ENCODE peak calls at places on chromosomes 4 and X, in four cellular contexts. H is H1, M is mesendoderm, V is IMR-90. C is an unnamed sample.

GRCh38 chr4:174122705-174123104 is 160.8 kb downstream of the FBXO8 start:
- DNase-seq in H (no peak), V (no peak), M (no peak), C (no peak)

GRCh38 chr4:165493359-165493758 is 114.6 kb downstream of the CPE start:
- DNase-seq in V (peak; percentile 38), M (peak; percentile 96), H (peak; percentile 74), C (peak; percentile 91)

GRCh38 chr4:143185253-143186107 is 763 bp downstream of the USP38 start:
- DNase-seq in M (peak; percentile 65), H (no peak), V (peak; percentile 8), C (peak; percentile 56)

GRCh38 chr4:85142451-85142850 is 176.0 kb upstream of the WDFY3 start:
- DNase-seq in V (no peak), H (no peak), M (no peak), C (no peak)

GRCh38 chr4:7630559-7631287 is 196.0 kb upstream of the PSAPL1 start:
- DNase-seq in V (peak; percentile 89), H (no peak), M (no peak), C (no peak)

GRCh38 chrX:111830561-111830960 is 45.4 kb upstream of the TRPC5OS start:
- DNase-seq in V (no peak), M (no peak), H (no peak), C (no peak)

GRCh38 chr4:22514001-22514400 is 1.9 kb downstream of the ADGRA3 start:
- DNase-seq in M (no peak), H (no peak), V (peak; percentile 91), C (no peak)

GRCh38 chr4:182655321-182655720 is 261.9 kb downstream of the DCTD start:
- DNase-seq in H (no peak), M (no peak), V (no peak), C (no peak)

GRCh38 chr4:22552802-22553201 is 36.9 kb upstream of the ADGRA3 start:
- DNase-seq in H (no peak), V (no peak), M (peak; percentile 60), C (no peak)

GRCh38 chr4:139919513-139919912 is 234.5 kb downstream of the MAML3 start:
- DNase-seq in V (peak; percentile 65), H (no peak), M (peak; percentile 49), C (no peak)

GRCh38 chrX:44872817-44873414 is at the start of gene KDM6A:
- DNase-seq in V (peak; percentile 96), M (peak; percentile 98), H (peak; percentile 89), C (peak; percentile 98)

GRCh38 chrX:106752101-106752678 is 25.7 kb downstream of the RNF128 start:
- DNase-seq in V (peak; percentile 7), M (peak; percentile 43), H (no peak), C (peak; percentile 29)

GRCh38 chrX:103373581-103373980 is 2.8 kb upstream of the BEX3 start:
- DNase-seq in V (no peak), H (no peak), M (no peak), C (no peak)

GRCh38 chr4:26218677-26219181 is 102.1 kb upstream of the RBPJ start:
- DNase-seq in V (no peak), M (no peak), H (no peak), C (no peak)

GRCh38 chr4:19304028-19304427 is 947.7 kb upstream of the SLIT2 start:
- DNase-seq in H (no peak), M (no peak), V (peak; percentile 57), C (no peak)

GRCh38 chr4:137122876-137123275 is 409.4 kb downstream of the PCDH18 start:
- DNase-seq in V (no peak), H (no peak), M (no peak), C (no peak)

GRCh38 chr4:137129471-137130244 is 402.6 kb downstream of the PCDH18 start:
- DNase-seq in H (no peak), V (peak; percentile 67), M (no peak), C (no peak)

GRCh38 chr4:137124278-137124932 is 407.9 kb downstream of the PCDH18 start:
- DNase-seq in V (peak; percentile 79), M (peak; percentile 63), H (no peak), C (no peak)

DNA sequence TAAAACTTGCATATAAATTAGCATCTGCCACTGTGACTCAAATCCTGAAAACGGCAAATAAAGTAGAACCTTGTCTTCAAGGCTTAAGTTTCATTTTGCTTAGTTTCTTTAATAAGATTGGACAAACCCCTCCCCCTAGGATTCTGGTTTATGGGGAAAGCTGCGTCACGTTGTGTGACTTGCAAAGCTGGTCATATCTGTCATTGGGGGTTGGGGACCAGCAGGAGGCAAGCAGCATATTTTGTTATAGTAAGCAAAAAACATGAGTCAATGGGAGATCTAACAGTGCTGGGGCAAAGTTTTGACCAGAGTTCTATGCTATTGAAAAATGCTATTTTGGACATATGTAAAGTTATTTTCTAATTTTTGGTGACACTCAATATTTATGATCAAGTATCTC is 407.3 kb downstream of the PCDH18 start:
- DNase-seq in M (no peak), V (peak; percentile 55), H (no peak), C (no peak)
- H4K5ac ChIP-seq in M (no peak overlapping the region), V (no peak overlapping the region), H (no peak overlapping the region), C (no peak overlapping the region)

GRCh38 chr4:1396806-1397455 is 9.3 kb downstream of the NKX1-1 start:
- DNase-seq in M (no peak), H (no peak), V (no peak), C (no peak)

GRCh38 chr4:1393866-1394265 is 12.4 kb downstream of the NKX1-1 start:
- DNase-seq in H (no peak), V (no peak), M (no peak), C (no peak)

GRCh38 chr4:1398686-1399507 is 7.3 kb downstream of the NKX1-1 start:
- DNase-seq in H (no peak), M (no peak), V (no peak), C (no peak)

GRCh38 chr4:1399508-1400190 is 6.6 kb downstream of the NKX1-1 start:
- DNase-seq in H (no peak), V (no peak), M (no peak), C (no peak)

DNA sequence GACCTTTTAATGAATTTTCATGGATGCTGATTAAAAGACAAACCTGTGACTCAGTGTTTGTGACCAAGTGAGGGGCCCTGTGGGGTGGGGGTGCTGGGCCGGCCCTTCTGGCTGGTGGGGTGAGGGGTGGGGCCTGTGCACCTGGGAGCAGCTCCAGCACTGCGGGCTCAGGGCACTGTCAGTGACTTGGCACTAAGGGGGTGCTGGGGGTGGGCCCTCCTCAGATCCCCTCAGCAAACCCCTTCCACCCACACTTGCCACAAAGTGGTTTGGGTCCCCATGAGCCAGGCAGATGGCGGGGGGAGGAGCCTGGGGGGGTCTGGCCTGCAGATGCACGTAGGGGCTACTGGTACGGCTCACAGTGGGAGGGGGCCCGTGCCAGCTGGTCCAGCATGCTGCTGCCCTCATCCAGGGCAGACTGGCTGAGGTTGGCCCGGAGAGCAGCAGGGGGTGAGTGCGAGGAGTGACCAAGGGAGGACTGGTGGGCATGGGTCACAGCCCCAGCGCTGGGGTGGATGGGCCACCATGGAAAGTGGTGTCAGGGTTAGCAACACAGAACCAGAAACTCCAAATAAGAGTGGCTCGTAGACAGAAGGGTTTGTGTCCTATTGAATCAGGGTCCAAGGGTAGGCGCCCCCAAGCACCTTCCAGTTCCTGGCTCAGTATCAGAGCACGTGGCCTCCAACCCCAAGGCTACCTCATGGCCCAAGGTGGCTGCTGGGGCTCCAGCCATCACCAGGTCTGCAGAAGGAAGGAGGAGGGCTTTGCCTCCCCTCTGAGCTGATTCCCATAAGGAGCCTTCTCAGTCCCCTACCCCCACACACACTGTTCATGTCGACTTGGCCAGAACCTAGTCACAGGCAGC is 10.1 kb downstream of the NKX1-1 start:
- DNase-seq in M (no peak), H (no peak), V (no peak), C (no peak)
- H3K23ac ChIP-seq in M (no peak overlapping the region), H (no peak overlapping the region), V (no peak overlapping the region), C (no peak overlapping the region)

GRCh38 chr4:113339430-113339813 is 290.0 kb downstream of the ANK2 start:
- DNase-seq in V (no peak), M (no peak), H (no peak), C (no peak)
- H4K5ac ChIP-seq in V (no peak overlapping the region), M (no peak overlapping the region), H (no peak overlapping the region), C (no peak overlapping the region)

GRCh38 chr4:41172772-41173171 is 41.6 kb downstream of the APBB2 start:
- DNase-seq in M (no peak), H (no peak), V (no peak), C (no peak)

GRCh38 chr4:41176357-41176756 is 38.0 kb downstream of the APBB2 start:
- DNase-seq in M (no peak), H (no peak), V (peak; percentile 81), C (no peak)

GRCh38 chr4:41178372-41179085 is 35.8 kb downstream of the APBB2 start:
- DNase-seq in H (no peak), M (no peak), V (peak; percentile 93), C (no peak)

GRCh38 chr4:41177016-41177415 is 37.3 kb downstream of the APBB2 start:
- DNase-seq in H (no peak), V (peak; percentile 84), M (no peak), C (no peak)

GRCh38 chr4:41174444-41174843 is 39.9 kb downstream of the APBB2 start:
- DNase-seq in V (peak; percentile 54), M (no peak), H (no peak), C (no peak)
- H3K23ac ChIP-seq in V (peak overlapping the region; percentile 19), M (no peak overlapping the region), H (no peak overlapping the region), C (no peak overlapping the region)

DNA sequence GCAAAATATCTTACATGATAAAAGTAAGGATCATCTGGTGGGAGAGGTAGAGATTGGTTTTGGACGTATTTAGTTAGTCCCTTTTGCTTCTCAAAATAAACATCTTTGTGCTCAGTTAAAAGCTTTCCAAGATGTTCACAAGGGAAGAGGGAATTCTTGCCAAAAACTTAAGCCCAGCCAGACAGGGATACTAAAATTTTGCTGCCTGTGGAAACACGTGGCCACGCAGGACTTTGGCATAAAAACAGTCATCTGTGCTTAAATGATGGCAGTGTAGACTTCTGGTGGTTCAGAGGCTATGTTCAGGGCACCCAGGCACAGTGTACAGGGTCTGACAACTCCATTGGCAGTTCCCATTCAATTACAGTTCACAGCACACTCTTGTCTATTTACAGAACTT is 93.2 kb upstream of the JADE1 start:
- DNase-seq in H (no peak), V (peak; percentile 50), M (no peak), C (no peak)
- H4K5ac ChIP-seq in H (no peak overlapping the region), V (no peak overlapping the region), M (no peak overlapping the region), C (no peak overlapping the region)

GRCh38 chr4:1221155-1221870 is 27.6 kb downstream of the CTBP1 start:
- DNase-seq in M (no peak), V (no peak), H (no peak), C (no peak)
- H3K23ac ChIP-seq in M (no peak overlapping the region), V (no peak overlapping the region), H (no peak overlapping the region), C (no peak overlapping the region)